ENCODE peak calls at places on chromosomes 7 and 10, in six cellular contexts. E, G, R, M, J and N are unnamed samples.

GRCh38 chr10:11573497-11573896 is 38.0 kb downstream of the USP6NL start:
- DNase-seq in E (no peak), G (peak), R (no peak), M (no peak), J (no peak), N (peak)

GRCh38 chr7:151987748-151988529 is 31.7 kb downstream of the GALNTL5 start:
- DNase-seq in E (no peak), G (peak), R (no peak), M (peak), J (peak), N (peak)

GRCh38 chr7:35691827-35692307 is 3.1 kb downstream of the HERPUD2 start:
- DNase-seq in E (no peak), G (no peak), R (no peak), M (no peak), J (no peak), N (no peak)

GRCh38 chr7:107847168-107847835 is 43.7 kb upstream of the DLD start:
- DNase-seq in E (no peak), G (no peak), R (peak), M (no peak), J (no peak), N (no peak)

GRCh38 chr10:103676058-103676785 is 179.2 kb downstream of the SH3PXD2A start:
- DNase-seq in E (peak), G (peak), R (peak), M (no peak), J (no peak), N (no peak)

GRCh38 chr7:108380527-108380926 is 75.7 kb downstream of the NRCAM start:
- DNase-seq in E (no peak), G (no peak), R (no peak), M (no peak), J (no peak), N (no peak)

GRCh38 chr10:86341361-86341811 is 25.2 kb downstream of the GRID1 start:
- DNase-seq in E (no peak), G (no peak), R (no peak), M (no peak), J (no peak), N (no peak)

GRCh38 chr10:34171957-34172527 is 643.1 kb downstream of the PARD3 start:
- DNase-seq in E (no peak), G (no peak), R (no peak), M (no peak), J (no peak), N (no peak)

GRCh38 chr7:17773289-17773626 is 167.0 kb downstream of the SNX13 start:
- DNase-seq in E (no peak), G (peak), R (no peak), M (no peak), J (no peak), N (peak)

GRCh38 chr10:12703813-12704212 is 297.7 kb downstream of the CCDC3 start:
- DNase-seq in E (no peak), G (peak), R (no peak), M (no peak), J (no peak), N (peak)

GRCh38 chr7:129757991-129758390 is 146.5 kb downstream of the NRF1 start:
- DNase-seq in E (no peak), G (no peak), R (no peak), M (no peak), J (no peak), N (no peak)

GRCh38 chr10:35912615-35913170 is 270.6 kb upstream of the FZD8 start:
- DNase-seq in E (no peak), G (no peak), R (no peak), M (no peak), J (no peak), N (peak)

GRCh38 chr7:142870575-142871259 is 14.8 kb downstream of the TRPV6 start:
- DNase-seq in E (no peak), G (no peak), R (peak), M (no peak), J (peak), N (no peak)

GRCh38 chr7:146175716-146176115 is 59.1 kb downstream of the CNTNAP2 start:
- DNase-seq in E (no peak), G (peak), R (no peak), M (no peak), J (no peak), N (no peak)

GRCh38 chr7:51316666-51317581 is at the start of gene COBL:
- DNase-seq in E (no peak), G (no peak), R (peak), M (peak), J (peak), N (no peak)

GRCh38 chr7:29113384-29114102 is 32.8 kb downstream of the CPVL start:
- DNase-seq in E (no peak), G (peak), R (peak), M (no peak), J (no peak), N (peak)

GRCh38 chr7:142279616-142280015 is 21.8 kb upstream of the PRSS58 start:
- DNase-seq in E (no peak), G (no peak), R (no peak), M (peak), J (no peak), N (no peak)

GRCh38 chr10:80786322-80786721 is 248.6 kb downstream of the SH2D4B start:
- DNase-seq in E (no peak), G (no peak), R (no peak), M (no peak), J (no peak), N (no peak)

GRCh38 chr10:22550732-22551131 is 163.6 kb downstream of the PIP4K2A start:
- DNase-seq in E (peak), G (peak), R (peak), M (peak), J (no peak), N (peak)

GRCh38 chr10:114571316-114571999 is 86.6 kb downstream of the ABLIM1 start:
- DNase-seq in E (peak), G (no peak), R (no peak), M (no peak), J (no peak), N (no peak)

GRCh38 chr7:137146012-137146455 is 197.5 kb downstream of the PTN start:
- DNase-seq in E (no peak), G (peak), R (no peak), M (no peak), J (no peak), N (peak)

GRCh38 chr10:76973515-76974289 is 663.9 kb downstream of the KCNMA1 start:
- DNase-seq in E (peak), G (no peak), R (no peak), M (no peak), J (no peak), N (peak)

GRCh38 chr7:22660293-22660692 is 66.7 kb upstream of the IL6 start:
- DNase-seq in E (no peak), G (no peak), R (no peak), M (no peak), J (no peak), N (no peak)

GRCh38 chr7:100974021-100974420 is 4.7 kb downstream of the MUC12 start:
- DNase-seq in E (no peak), G (peak), R (no peak), M (no peak), J (no peak), N (no peak)

GRCh38 chr10:63627881-63628296 is 106.7 kb downstream of the REEP3 start:
- DNase-seq in E (no peak), G (no peak), R (no peak), M (no peak), J (no peak), N (no peak)

GRCh38 chr10:78844956-78845355 is 223.8 kb upstream of the ZMIZ1 start:
- DNase-seq in E (no peak), G (no peak), R (no peak), M (no peak), J (no peak), N (no peak)

GRCh38 chr7:75038508-75038907 is 35.1 kb downstream of the RCC1L start:
- DNase-seq in E (no peak), G (no peak), R (no peak), M (no peak), J (no peak), N (no peak)

GRCh38 chr10:176677-177076 is 41.4 kb downstream of the ZMYND11 start:
- DNase-seq in E (no peak), G (no peak), R (no peak), M (no peak), J (no peak), N (no peak)

GRCh38 chr10:124827474-124827873 is 25.9 kb downstream of the ABRAXAS2 start:
- DNase-seq in E (peak), G (peak), R (no peak), M (no peak), J (no peak), N (peak)

GRCh38 chr10:103745264-103746247 is 109.8 kb downstream of the SH3PXD2A start:
- DNase-seq in E (no peak), G (no peak), R (no peak), M (no peak), J (peak), N (peak)

GRCh38 chr7:98998821-98999725 is 120.7 kb downstream of the TRRAP start:
- DNase-seq in E (no peak), G (no peak), R (peak), M (no peak), J (peak), N (no peak)

GRCh38 chr7:13279854-13280435 is 592.5 kb downstream of the ARL4A start:
- DNase-seq in E (no peak), G (no peak), R (no peak), M (no peak), J (no peak), N (peak)

GRCh38 chr7:33428415-33428814 is 299.1 kb downstream of the BBS9 start:
- DNase-seq in E (no peak), G (no peak), R (no peak), M (no peak), J (no peak), N (no peak)

GRCh38 chr10:12214093-12214492 is 18.1 kb downstream of the CDC123 start:
- DNase-seq in E (no peak), G (no peak), R (no peak), M (no peak), J (no peak), N (no peak)

GRCh38 chr10:4662576-4663161 is 163.3 kb upstream of the AKR1E2 start:
- DNase-seq in E (no peak), G (no peak), R (no peak), M (no peak), J (peak), N (peak)

GRCh38 chr7:151408839-151409554 is 841 bp downstream of the WDR86 start:
- DNase-seq in E (no peak), G (no peak), R (no peak), M (no peak), J (no peak), N (no peak)

DNA sequence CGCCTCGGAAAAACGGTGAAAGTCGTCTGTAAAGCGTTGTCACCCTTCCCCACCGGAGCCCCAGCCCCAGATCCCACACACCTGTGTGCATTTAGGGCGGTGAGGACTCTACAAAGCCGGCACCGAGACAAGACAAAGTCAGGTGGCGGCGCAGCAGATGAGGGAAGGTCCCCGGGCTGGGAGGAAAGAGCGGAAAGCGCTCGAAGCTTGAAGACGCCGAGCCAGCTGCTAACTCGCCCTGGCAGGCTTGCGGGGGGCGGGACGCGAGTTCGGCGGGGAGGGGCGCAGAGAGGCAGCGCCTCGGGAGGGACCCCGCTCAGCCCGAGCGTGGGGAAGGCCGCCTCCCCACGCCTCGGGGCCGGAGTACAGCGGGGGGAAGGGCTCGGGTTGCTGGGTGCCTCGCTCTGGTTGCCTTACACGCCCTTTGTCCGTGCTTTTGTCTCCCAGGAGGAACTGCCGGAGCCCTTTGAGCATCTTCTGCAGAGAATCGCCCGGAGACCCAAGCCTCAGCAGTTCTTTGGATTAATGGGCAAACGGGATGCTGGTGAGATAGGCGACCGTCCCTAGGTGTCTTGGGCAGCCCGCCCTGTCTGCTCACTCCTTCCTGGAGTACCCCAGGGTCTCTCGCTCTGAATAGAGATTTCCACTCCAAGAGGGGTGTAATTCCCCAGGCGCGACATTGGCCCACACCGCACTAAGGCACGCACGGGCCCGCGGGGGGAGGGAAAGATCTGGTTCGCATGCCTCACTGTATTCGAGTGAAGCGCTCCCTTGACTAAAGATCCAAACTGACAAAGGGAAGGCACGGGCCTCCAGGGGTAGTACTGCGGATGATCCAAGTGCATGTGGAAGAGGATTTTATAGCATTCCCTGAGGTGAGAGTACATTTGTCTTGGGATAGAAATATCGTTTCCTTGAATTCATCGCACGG is 1.7 kb downstream of the TAC1 start:
- DNase-seq in E (no peak), G (no peak), R (no peak), M (no peak), J (peak), N (no peak)
- H3K4me3 ChIP-seq in E (no peak), G (no peak), R (no peak), M (peak), J (no peak), N (no peak)

GRCh38 chr7:102169651-102170416 is 116.8 kb upstream of the SH2B2 start:
- DNase-seq in E (no peak), G (peak), R (no peak), M (no peak), J (no peak), N (peak)
- H3K4me3 ChIP-seq in E (no peak), G (peak), R (no peak), M (peak), J (no peak), N (no peak)

GRCh38 chr10:28681928-28682750 is 4.8 kb downstream of the BAMBI start:
- DNase-seq in E (no peak), G (no peak), R (peak), M (no peak), J (no peak), N (no peak)
- H3K4me3 ChIP-seq in E (no peak), G (no peak), R (no peak), M (no peak), J (no peak), N (no peak)

GRCh38 chr10:102661614-102662133 is 17.4 kb downstream of the TRIM8 start:
- DNase-seq in E (no peak), G (no peak), R (no peak), M (no peak), J (no peak), N (no peak)
- H3K4me3 ChIP-seq in E (no peak), G (peak), R (no peak), M (no peak), J (no peak), N (no peak)

GRCh38 chr7:43114451-43114765 is 2.0 kb downstream of the HECW1 start:
- DNase-seq in E (no peak), G (no peak), R (no peak), M (no peak), J (no peak), N (no peak)

GRCh38 chr7:43112088-43112940 is at the start of gene HECW1:
- DNase-seq in E (no peak), G (no peak), R (no peak), M (peak), J (no peak), N (no peak)

GRCh38 chr7:43112941-43113621 is 634 bp downstream of the HECW1 start:
- DNase-seq in E (no peak), G (peak), R (peak), M (peak), J (no peak), N (peak)

GRCh38 chr7:43116451-43116850 is 4.0 kb downstream of the HECW1 start:
- DNase-seq in E (no peak), G (no peak), R (no peak), M (no peak), J (no peak), N (no peak)

DNA sequence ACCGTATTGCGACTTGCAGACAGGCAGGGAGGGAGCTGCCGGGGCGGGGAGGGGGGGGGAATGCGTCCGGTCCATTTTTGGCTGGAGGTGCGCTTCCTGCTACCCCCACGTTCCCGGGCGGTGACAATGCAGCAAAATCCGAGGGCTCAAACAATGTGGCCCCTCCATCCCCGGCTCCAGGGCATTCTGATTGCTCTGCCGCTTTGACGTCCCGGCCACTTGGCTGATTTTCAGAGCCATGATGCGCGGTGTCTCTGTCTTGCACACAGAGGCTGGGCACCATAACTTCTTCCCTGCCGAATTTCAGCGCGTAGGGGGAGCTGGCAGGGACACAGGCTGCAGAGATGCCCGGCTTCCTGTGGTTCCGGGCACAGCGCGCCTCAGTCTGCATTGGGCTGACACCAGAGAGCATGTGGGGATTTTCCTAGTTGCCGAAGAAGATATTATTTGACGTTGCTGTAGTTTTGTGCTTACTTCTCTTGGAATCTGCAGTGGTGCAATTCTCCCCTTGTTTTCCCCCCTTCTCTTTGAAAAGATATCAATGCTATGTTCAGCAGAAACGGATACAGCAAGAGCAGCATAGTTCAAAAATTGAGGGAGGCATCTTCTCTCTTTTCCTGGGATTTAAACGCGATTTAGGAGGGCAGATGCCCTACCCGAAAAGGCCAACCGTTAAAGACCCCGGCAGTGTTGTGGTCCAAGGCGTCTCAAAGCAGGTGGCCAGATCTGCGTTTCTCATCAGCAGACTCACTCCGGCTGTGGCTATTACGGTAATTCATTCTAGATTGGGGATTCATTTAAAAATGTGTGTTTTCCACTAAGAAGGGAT is 1.4 kb downstream of the HECW1 start:
- DNase-seq in E (no peak), G (no peak), R (no peak), M (peak), J (no peak), N (no peak)
- H3K4me3 ChIP-seq in E (no peak), G (peak), R (no peak), M (peak), J (peak), N (peak)

DNA sequence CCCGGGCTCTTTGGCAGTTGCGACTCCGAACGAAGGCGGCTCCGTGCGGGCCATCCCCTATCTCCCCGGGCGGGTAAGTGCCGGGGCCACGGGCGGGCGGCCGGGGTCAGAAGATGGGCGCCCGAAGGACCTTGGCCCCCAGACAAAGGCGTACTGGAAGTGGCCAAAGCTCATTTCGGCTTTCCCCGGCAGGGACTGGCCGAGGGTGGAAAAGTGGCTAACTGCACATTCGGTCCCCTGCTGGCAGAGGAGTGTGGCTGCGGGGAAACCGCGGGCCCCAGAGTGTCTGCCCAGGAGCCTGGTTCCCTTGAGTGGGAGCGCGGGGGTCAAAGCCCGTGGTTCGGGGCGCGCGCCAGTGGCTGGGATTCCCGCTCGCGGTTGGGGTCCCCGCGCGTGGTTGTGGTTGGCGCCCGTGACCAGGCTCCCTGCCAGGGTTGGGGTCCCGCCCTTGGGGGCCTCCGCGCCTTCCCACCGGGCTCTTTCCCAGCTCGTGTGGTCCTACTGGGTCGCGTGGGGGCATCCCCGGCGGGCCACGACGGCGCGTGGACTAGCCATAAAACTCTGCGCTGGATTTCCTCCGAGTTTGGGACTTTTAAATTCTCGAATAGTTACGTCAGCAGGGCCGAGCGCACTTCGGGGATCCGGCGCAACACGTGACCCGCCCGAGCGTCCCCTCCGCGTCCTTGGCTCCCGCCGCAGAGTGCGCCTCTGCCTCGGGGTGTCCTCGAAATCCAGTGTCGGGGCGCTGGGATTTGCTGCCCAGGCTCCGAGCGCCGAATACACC is 124.4 kb downstream of the TACC2 start:
- DNase-seq in E (peak), G (peak), R (peak), M (peak), J (peak), N (peak)
- H3K4me3 ChIP-seq in E (peak), G (peak), R (peak), M (peak), J (peak), N (peak)